ENCODE peak calls at places on chromosomes 4 and X, in eight cellular contexts. K is NCI-H774; T is activated T-cell treated with anti-CD3 and anti-CD28 coated beads, Interleukin-2, amount 50 U/mL, for 4 hours; U is substantia nigra; I is ecto neural progenitor cell; L is RKO; R is tibial artery; Y is A549. X is an unnamed sample.

GRCh38 chr4:26199566-26199965 is 121.2 kb upstream of the RBPJ start:
- DNase-seq in Y (no peak), K (no peak), U (no peak), R (no peak), T (no peak), L (no peak), I (no peak), X (no peak)

GRCh38 chr4:26741491-26741871 is 119.2 kb upstream of the STIM2 start:
- DNase-seq in U (no peak), Y (no peak), I (no peak), L (no peak), T (no peak), K (no peak), R (no peak), X (no peak)

GRCh38 chr4:144190009-144190408 is 49.5 kb upstream of the GYPA start:
- DNase-seq in U (no peak), T (no peak), I (no peak), R (no peak), Y (no peak), L (no peak), K (no peak), X (no peak)

GRCh38 chrX:102765217-102765616 is 44.7 kb downstream of the GPRASP3 start:
- DNase-seq in K (no peak), Y (peak), U (no peak), I (no peak), R (peak), L (peak), T (no peak), X (no peak)

GRCh38 chr4:6372649-6373525 is 99.5 kb downstream of the PPP2R2C start:
- DNase-seq in Y (peak), K (peak), U (no peak), I (no peak), R (no peak), T (no peak), L (peak), X (peak)

GRCh38 chr4:138034871-138035270 is 207.3 kb downstream of the SLC7A11 start:
- DNase-seq in Y (peak), R (no peak), U (no peak), K (no peak), I (no peak), T (no peak), L (peak), X (no peak)

GRCh38 chr4:112517067-112517588 is 1.1 kb upstream of the NEUROG2 start:
- DNase-seq in R (no peak), I (peak), U (no peak), Y (no peak), K (no peak), T (no peak), L (no peak), X (no peak)

GRCh38 chr4:98685225-98686045 is 27.0 kb upstream of the TSPAN5 start:
- DNase-seq in I (no peak), R (no peak), L (no peak), U (no peak), K (no peak), T (no peak), Y (no peak), X (no peak)

GRCh38 chrX:153866302-153867019 is 19.5 kb downstream of the L1CAM start:
- DNase-seq in R (no peak), U (no peak), Y (no peak), K (no peak), I (no peak), T (no peak), L (no peak), X (no peak)

GRCh38 chr4:105061136-105061696 is 85.5 kb upstream of the TET2 start:
- DNase-seq in R (no peak), Y (no peak), I (no peak), K (no peak), U (no peak), T (peak), L (no peak), X (no peak)

GRCh38 chrX:109601458-109601857 is 23.5 kb downstream of the KCNE5 start:
- DNase-seq in U (no peak), T (no peak), I (no peak), K (no peak), R (no peak), L (no peak), Y (no peak), X (no peak)

GRCh38 chr4:86544313-86544966 is 49.7 kb upstream of the PTPN13 start:
- DNase-seq in T (no peak), K (no peak), U (no peak), R (no peak), I (no peak), L (no peak), Y (no peak), X (no peak)

GRCh38 chr4:38783109-38783460 is 295 bp upstream of the TLR10 start:
- DNase-seq in Y (no peak), U (no peak), L (no peak), T (no peak), K (no peak), R (no peak), I (no peak), X (no peak)

GRCh38 chr4:51820443-51820842 is 22.5 kb upstream of the DCUN1D4 start:
- DNase-seq in K (no peak), L (no peak), R (no peak), I (no peak), U (no peak), Y (no peak), T (no peak), X (no peak)

GRCh38 chrX:54178100-54178940 is 4.7 kb downstream of the FAM120C start:
- DNase-seq in R (no peak), K (no peak), U (no peak), I (no peak), T (no peak), Y (peak), L (peak), X (no peak)

GRCh38 chrX:123854329-123854728 is 5.5 kb upstream of the XIAP start:
- DNase-seq in L (no peak), U (no peak), I (no peak), T (no peak), Y (no peak), K (no peak), R (no peak), X (no peak)

GRCh38 chrX:104288961-104289360 is 34.2 kb upstream of the ESX1 start:
- DNase-seq in I (no peak), R (no peak), L (no peak), U (no peak), K (no peak), T (no peak), Y (no peak), X (no peak)

GRCh38 chr4:41432219-41432618 is 105.7 kb upstream of the LIMCH1 start:
- DNase-seq in Y (no peak), R (no peak), T (no peak), L (no peak), U (no peak), I (no peak), K (no peak), X (no peak)

GRCh38 chr4:156378053-156378665 is 424.5 kb upstream of the CTSO start:
- DNase-seq in T (no peak), R (no peak), I (no peak), L (peak), K (no peak), Y (peak), U (no peak), X (no peak)

GRCh38 chrX:133005038-133005437 is 46.6 kb upstream of the HS6ST2 start:
- DNase-seq in R (no peak), T (no peak), K (no peak), L (peak), I (peak), U (no peak), Y (no peak), X (no peak)